ENCODE peak calls at places on chromosome 18, in four cellular contexts. One of them, this sample, is unnamed.

GRCh38 chr18:8701546-8702118 is 3.7 kb upstream of the MTCL1 start:
- DNase-seq in HepG2: peak
- DNase-seq in IMR-90: peak
- DNase-seq in K562: no peak
- DNase-seq in this sample: peak

GRCh38 chr18:32373995-32374394 is 96.7 kb downstream of the GAREM1 start:
- DNase-seq in IMR-90: peak
- DNase-seq in HepG2: no peak
- DNase-seq in K562: no peak
- DNase-seq in this sample: no peak

GRCh38 chr18:7896164-7896563 is 329.0 kb downstream of the PTPRM start:
- DNase-seq in HepG2: no peak
- DNase-seq in K562: no peak
- DNase-seq in IMR-90: no peak
- DNase-seq in this sample: no peak

GRCh38 chr18:4068552-4069158 is 386.5 kb downstream of the DLGAP1 start:
- DNase-seq in K562: peak
- DNase-seq in HepG2: peak
- DNase-seq in IMR-90: peak
- DNase-seq in this sample: peak

GRCh38 chr18:24373331-24373730 is 24.3 kb downstream of the OSBPL1A start:
- DNase-seq in K562: no peak
- DNase-seq in HepG2: no peak
- DNase-seq in IMR-90: peak
- DNase-seq in this sample: no peak

GRCh38 chr18:69487488-69488394 is 87.1 kb downstream of the DOK6 start:
- DNase-seq in K562: no peak
- DNase-seq in IMR-90: no peak
- DNase-seq in HepG2: no peak
- DNase-seq in this sample: no peak

GRCh38 chr18:31399336-31400032 is 22.9 kb downstream of the DSG4 start:
- DNase-seq in IMR-90: no peak
- DNase-seq in HepG2: peak
- DNase-seq in K562: no peak
- DNase-seq in this sample: no peak

GRCh38 chr18:67199993-67200617 is 316.4 kb downstream of the DSEL start:
- DNase-seq in IMR-90: peak
- DNase-seq in K562: no peak
- DNase-seq in HepG2: peak
- DNase-seq in this sample: peak

GRCh38 chr18:77103181-77103875 is 29.3 kb downstream of the MBP start:
- DNase-seq in HepG2: no peak
- DNase-seq in K562: no peak
- DNase-seq in IMR-90: peak
- DNase-seq in this sample: no peak

GRCh38 chr18:37084912-37085311 is 256.0 kb downstream of the KIAA1328 start:
- DNase-seq in HepG2: no peak
- DNase-seq in IMR-90: no peak
- DNase-seq in K562: no peak
- DNase-seq in this sample: no peak

GRCh38 chr18:55323051-55323994 is 264.7 kb downstream of the TCF4 start:
- DNase-seq in K562: no peak
- DNase-seq in IMR-90: peak
- DNase-seq in HepG2: no peak
- DNase-seq in this sample: no peak

GRCh38 chr18:79477711-79478483 is 82.2 kb downstream of the NFATC1 start:
- DNase-seq in IMR-90: no peak
- DNase-seq in HepG2: no peak
- DNase-seq in K562: no peak
- DNase-seq in this sample: no peak

GRCh38 chr18:69558088-69558487 is 157.4 kb downstream of the DOK6 start:
- DNase-seq in IMR-90: no peak
- DNase-seq in K562: no peak
- DNase-seq in HepG2: no peak
- DNase-seq in this sample: no peak

GRCh38 chr18:26540041-26540628 is 8.2 kb downstream of the KCTD1 start:
- DNase-seq in IMR-90: no peak
- DNase-seq in HepG2: no peak
- DNase-seq in K562: no peak
- DNase-seq in this sample: peak

GRCh38 chr18:13493071-13493470 is 233.3 kb downstream of the FAM210A start:
- DNase-seq in K562: no peak
- DNase-seq in HepG2: no peak
- DNase-seq in IMR-90: no peak
- DNase-seq in this sample: no peak

GRCh38 chr18:49884959-49885358 is 71.6 kb upstream of the ACAA2 start:
- DNase-seq in HepG2: no peak
- DNase-seq in K562: no peak
- DNase-seq in IMR-90: no peak
- DNase-seq in this sample: no peak

GRCh38 chr18:79361766-79362522 is 33.8 kb upstream of the NFATC1 start:
- DNase-seq in K562: no peak
- DNase-seq in IMR-90: peak
- DNase-seq in HepG2: no peak
- DNase-seq in this sample: no peak

GRCh38 chr18:41989508-41989907 is 34.5 kb downstream of the PIK3C3 start:
- DNase-seq in K562: no peak
- DNase-seq in IMR-90: no peak
- DNase-seq in HepG2: no peak
- DNase-seq in this sample: no peak

GRCh38 chr18:40179647-40180175 is 1775.3 kb upstream of the PIK3C3 start:
- DNase-seq in IMR-90: peak
- DNase-seq in HepG2: no peak
- DNase-seq in K562: no peak
- DNase-seq in this sample: no peak

GRCh38 chr18:39057423-39058057 is 1491.9 kb upstream of the CELF4 start:
- DNase-seq in IMR-90: peak
- DNase-seq in K562: no peak
- DNase-seq in HepG2: no peak
- DNase-seq in this sample: no peak

GRCh38 chr18:13284330-13285027 is 65.9 kb downstream of the LDLRAD4 start:
- DNase-seq in HepG2: no peak
- DNase-seq in IMR-90: no peak
- DNase-seq in K562: no peak
- DNase-seq in this sample: no peak

GRCh38 chr18:63979409-63979908 is 9.6 kb downstream of the SERPINB8 start:
- DNase-seq in K562: peak
- DNase-seq in IMR-90: peak
- DNase-seq in HepG2: peak
- DNase-seq in this sample: peak

GRCh38 chr18:47730795-47731194 is 199.7 kb downstream of the SMAD2 start:
- DNase-seq in K562: no peak
- DNase-seq in IMR-90: peak
- DNase-seq in HepG2: no peak
- DNase-seq in this sample: no peak

GRCh38 chr18:49920731-49921130 is 107.4 kb upstream of the ACAA2 start:
- DNase-seq in K562: no peak
- DNase-seq in HepG2: no peak
- DNase-seq in IMR-90: no peak
- DNase-seq in this sample: no peak

GRCh38 chr18:10003866-10004265 is 90.0 kb downstream of the VAPA start:
- DNase-seq in HepG2: no peak
- DNase-seq in K562: no peak
- DNase-seq in IMR-90: no peak
- DNase-seq in this sample: no peak
- TF ChIP-seq MAZ in HepG2: no peak
- TF ChIP-seq MAZ in K562: no peak
- TF ChIP-seq MAZ in IMR-90: no peak
- TF ChIP-seq MAZ in this sample: no peak

GRCh38 chr18:48840491-48840877 is 110.3 kb downstream of the SMAD7 start:
- DNase-seq in K562: no peak
- DNase-seq in IMR-90: no peak
- DNase-seq in HepG2: no peak
- DNase-seq in this sample: no peak
- TF ChIP-seq MAZ in K562: no peak
- TF ChIP-seq MAZ in IMR-90: no peak
- TF ChIP-seq MAZ in HepG2: no peak
- TF ChIP-seq MAZ in this sample: no peak

GRCh38 chr18:500556-501405 is at the start of gene COLEC12:
- DNase-seq in K562: peak
- DNase-seq in HepG2: no peak
- DNase-seq in IMR-90: no peak
- DNase-seq in this sample: no peak

GRCh38 chr18:500230-500555 is 308 bp downstream of the COLEC12 start:
- DNase-seq in HepG2: no peak
- DNase-seq in IMR-90: no peak
- DNase-seq in K562: no peak
- DNase-seq in this sample: no peak

GRCh38 chr18:501406-501714 is 859 bp upstream of the COLEC12 start:
- DNase-seq in IMR-90: no peak
- DNase-seq in K562: no peak
- DNase-seq in HepG2: no peak
- DNase-seq in this sample: no peak

GRCh38 chr18:498901-499300 is 1.6 kb downstream of the COLEC12 start:
- DNase-seq in IMR-90: no peak
- DNase-seq in K562: no peak
- DNase-seq in HepG2: no peak
- DNase-seq in this sample: no peak

DNA sequence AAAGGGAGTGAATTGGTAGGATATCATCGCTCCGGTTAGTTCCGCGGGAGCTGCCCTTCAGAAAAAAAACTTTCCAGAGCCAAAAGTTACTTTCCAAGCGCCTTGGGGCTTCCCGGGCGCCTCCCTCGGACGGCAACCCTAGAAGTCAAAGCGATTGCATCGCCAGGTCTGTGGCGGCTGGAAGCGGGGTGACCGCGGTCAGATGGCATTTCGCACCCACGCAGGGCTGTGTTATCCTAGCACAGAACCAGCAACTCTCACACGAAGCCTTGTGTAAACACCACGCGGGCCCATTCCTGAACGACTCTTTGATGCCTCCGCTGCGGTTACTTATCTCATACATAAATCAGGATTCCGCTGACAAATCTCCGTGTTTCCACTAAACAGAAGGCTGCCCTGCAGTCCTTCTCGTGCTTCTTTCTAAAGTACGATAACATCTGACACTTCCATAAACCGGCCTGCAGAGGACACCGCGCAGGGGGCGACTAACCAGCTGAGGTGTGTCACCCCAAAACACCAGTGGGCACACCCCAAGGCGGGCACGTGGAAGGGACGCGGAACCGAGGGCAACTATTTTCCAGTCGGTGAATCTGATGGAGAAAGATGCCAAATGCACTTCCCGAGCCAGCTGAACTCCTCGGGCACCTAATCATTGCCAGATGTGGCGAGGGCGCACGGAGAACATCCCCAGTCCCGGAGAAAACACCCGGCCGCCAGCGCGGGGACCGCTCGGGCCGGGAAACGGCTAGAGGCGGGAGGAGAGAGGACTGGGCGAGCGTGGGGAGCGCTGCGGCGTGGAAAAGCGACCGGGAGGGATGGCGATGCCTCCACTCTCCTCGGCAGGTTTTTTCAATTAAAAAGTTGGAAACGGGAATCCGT is 911 bp downstream of the COLEC12 start:
- DNase-seq in HepG2: peak
- DNase-seq in IMR-90: peak
- DNase-seq in K562: no peak
- DNase-seq in this sample: peak
- TF ChIP-seq MAZ in HepG2: no peak
- TF ChIP-seq MAZ in IMR-90: no peak
- TF ChIP-seq MAZ in K562: no peak
- TF ChIP-seq MAZ in this sample: no peak

GRCh38 chr18:58590231-58590630 is 38.7 kb downstream of the ALPK2 start:
- DNase-seq in K562: no peak
- DNase-seq in HepG2: peak
- DNase-seq in IMR-90: peak
- DNase-seq in this sample: no peak
- TF ChIP-seq MAZ in K562: no peak
- TF ChIP-seq MAZ in HepG2: no peak
- TF ChIP-seq MAZ in IMR-90: peak
- TF ChIP-seq MAZ in this sample: no peak

GRCh38 chr18:60541661-60542060 is 169.1 kb upstream of the MC4R start:
- DNase-seq in K562: no peak
- DNase-seq in IMR-90: no peak
- DNase-seq in HepG2: no peak
- DNase-seq in this sample: no peak
- TF ChIP-seq MAZ in K562: no peak
- TF ChIP-seq MAZ in IMR-90: no peak
- TF ChIP-seq MAZ in HepG2: no peak
- TF ChIP-seq MAZ in this sample: no peak

DNA sequence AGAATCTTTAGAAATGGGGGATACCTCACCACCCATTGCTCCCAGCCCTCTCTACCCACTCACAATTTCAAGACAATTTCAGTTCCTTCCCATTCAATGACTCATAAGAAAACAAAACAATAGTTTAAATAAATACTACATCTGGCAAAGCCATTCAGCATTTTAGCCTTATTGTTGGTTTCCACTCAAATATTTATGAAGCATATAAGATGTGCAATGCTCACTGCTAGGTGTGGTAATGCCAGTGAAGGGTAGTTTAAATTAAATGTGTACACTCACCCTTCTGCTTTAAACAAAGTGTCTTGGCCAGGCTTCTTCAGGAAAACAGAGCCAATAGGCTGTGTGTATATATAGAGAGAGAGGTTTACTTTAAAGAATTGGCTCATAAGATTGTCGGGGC is 37.0 kb downstream of the INO80C start:
- DNase-seq in IMR-90: peak
- DNase-seq in HepG2: no peak
- DNase-seq in K562: no peak
- DNase-seq in this sample: no peak
- TF ChIP-seq MAZ in IMR-90: no peak
- TF ChIP-seq MAZ in HepG2: no peak
- TF ChIP-seq MAZ in K562: no peak
- TF ChIP-seq MAZ in this sample: no peak